ENCODE peak calls at places on chromosome X, in six cellular contexts. I is mesothelial cell of epicardium, F is GM23338, V is Calu3, U is RWPE2, M is IMR-90. Q is an unnamed sample.

GRCh38 chrX:18360867-18361266 is 6.4 kb upstream of the SCML2 start:
- DNase-seq in F (no peak), V (no peak), M (peak), U (no peak), I (no peak), Q (no peak)

GRCh38 chrX:9747644-9748043 is 18.0 kb downstream of the GPR143 start:
- DNase-seq in I (no peak), F (no peak), U (no peak), V (no peak), M (no peak), Q (no peak)

GRCh38 chrX:40434947-40435346 is 145.8 kb upstream of the ATP6AP2 start:
- DNase-seq in M (peak), V (no peak), F (peak), U (no peak), I (no peak), Q (no peak)

GRCh38 chrX:13051529-13052172 is 7.2 kb upstream of the FAM9C start:
- DNase-seq in F (no peak), I (no peak), V (no peak), U (no peak), M (no peak), Q (no peak)

GRCh38 chrX:44459501-44459900 is 83.2 kb downstream of the FUNDC1 start:
- DNase-seq in I (no peak), M (no peak), V (peak), F (no peak), U (no peak), Q (no peak)

GRCh38 chrX:154372612-154373022 is 1.8 kb downstream of the FLNA start:
- DNase-seq in V (peak), U (no peak), I (no peak), F (no peak), M (peak), Q (no peak)

GRCh38 chrX:17031827-17032226 is 85.4 kb downstream of the REPS2 start:
- DNase-seq in V (no peak), M (no peak), I (no peak), U (no peak), F (no peak), Q (no peak)

GRCh38 chrX:149937881-149938426 is 337 bp downstream of the EOLA2 start:
- DNase-seq in U (no peak), I (no peak), F (peak), V (peak), M (peak), Q (peak)

GRCh38 chrX:132171478-132171877 is 43.7 kb upstream of the FRMD7 start:
- DNase-seq in M (peak), I (no peak), U (no peak), F (no peak), V (no peak), Q (no peak)

GRCh38 chrX:23857409-23857808 is 50.3 kb downstream of the APOO start:
- DNase-seq in I (no peak), U (no peak), M (no peak), F (no peak), V (no peak), Q (no peak)

GRCh38 chrX:20639115-20639514 is 372.4 kb upstream of the RPS6KA3 start:
- DNase-seq in U (no peak), I (no peak), M (no peak), V (no peak), F (peak), Q (no peak)

GRCh38 chrX:17697191-17697590 is 40.1 kb upstream of the SCML1 start:
- DNase-seq in U (no peak), M (peak), F (no peak), I (no peak), V (no peak), Q (no peak)

GRCh38 chrX:38538134-38538533 is 23.2 kb upstream of the TSPAN7 start:
- DNase-seq in M (no peak), I (no peak), V (no peak), F (no peak), U (no peak), Q (no peak)

GRCh38 chrX:101195442-101196173 is 24.0 kb upstream of the DRP2 start:
- DNase-seq in I (no peak), V (no peak), F (no peak), U (no peak), M (peak), Q (no peak)

GRCh38 chrX:23008431-23009099 is 8.8 kb downstream of the DDX53 start:
- DNase-seq in I (no peak), U (no peak), F (peak), V (peak), M (peak), Q (no peak)

GRCh38 chrX:111151764-111152163 is 55.8 kb downstream of the PAK3 start:
- DNase-seq in V (no peak), I (no peak), F (no peak), U (no peak), M (no peak), Q (no peak)

GRCh38 chrX:149504226-149504914 is 736 bp downstream of the IDS start:
- DNase-seq in U (no peak), I (no peak), V (peak), F (peak), M (no peak), Q (no peak)

GRCh38 chrX:78625292-78625909 is 33.7 kb downstream of the RTL3 start:
- DNase-seq in U (no peak), I (no peak), M (no peak), V (no peak), F (no peak), Q (no peak)

GRCh38 chrX:142483965-142484364 is 278.9 kb upstream of the MAGEC2 start:
- DNase-seq in I (no peak), M (no peak), F (no peak), V (no peak), U (no peak), Q (no peak)

GRCh38 chrX:23864719-23865349 is 42.9 kb downstream of the APOO start:
- DNase-seq in V (no peak), I (no peak), F (no peak), M (no peak), U (no peak), Q (no peak)

DNA sequence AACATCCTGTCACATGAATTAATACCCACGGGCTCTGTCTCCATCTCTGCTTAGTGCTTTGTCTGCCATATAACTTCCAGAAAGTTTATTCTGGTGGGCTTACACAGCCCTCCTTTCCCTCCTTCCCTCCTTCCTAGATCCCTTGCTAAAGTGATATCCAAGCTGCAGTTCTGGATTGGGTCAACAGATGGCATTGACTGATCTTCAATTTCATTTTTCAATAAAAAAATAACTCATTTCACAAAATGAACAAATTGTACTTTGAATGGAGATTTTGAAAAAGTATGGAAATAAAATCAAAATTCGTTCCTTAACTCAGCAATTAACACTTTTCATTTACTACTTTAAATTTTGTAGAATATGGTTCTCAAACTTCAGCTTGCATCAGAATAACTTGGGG is 94.9 kb downstream of the NXF2 start:
- DNase-seq in F (peak), U (no peak), V (no peak), M (no peak), I (no peak), Q (no peak)
- TF ChIP-seq CTCF in F (peak), U (no peak), V (no peak), M (peak), I (peak), Q (peak)

GRCh38 chrX:120727911-120728310 is 98.1 kb upstream of the C1GALT1C1 start:
- DNase-seq in U (no peak), M (no peak), I (no peak), V (no peak), F (no peak), Q (no peak)
- TF ChIP-seq CTCF in U (no peak), M (no peak), I (no peak), V (no peak), F (no peak), Q (no peak)

GRCh38 chrX:53990201-53990600 is 54.1 kb downstream of the PHF8 start:
- DNase-seq in F (no peak), I (no peak), V (no peak), M (peak), U (no peak), Q (no peak)
- TF ChIP-seq CTCF in F (no peak), I (no peak), V (no peak), M (no peak), U (no peak), Q (no peak)

GRCh38 chrX:121322159-121322558 is 274.7 kb downstream of the GLUD2 start:
- DNase-seq in M (no peak), I (no peak), V (peak), F (no peak), U (no peak), Q (no peak)
- TF ChIP-seq CTCF in M (peak), I (peak), V (peak), F (peak), U (peak), Q (peak)